ENCODE peak calls at places on chromosomes 12 and 14, in ten cellular contexts. Z is GM23338, S is testis, P is mammary epithelial cell, A is heart left ventricle, D is HCT116, I is PC-3, T is heart right ventricle, R is thyroid gland, V is upper lobe of left lung. X is an unnamed sample.
A peak's percentile ranks its signal among the peaks of the same experiment; 100 is the strongest.

GRCh38 chr12:54378791-54379400 is 5.6 kb downstream of the ZNF385A start:
- DNase-seq in Z (peak; percentile 80), P (no peak), D (no peak), S (peak; percentile 53), T (peak; percentile 83), A (peak; percentile 79), R (peak; percentile 66), I (peak; percentile 71), V (peak; percentile 94), X (peak; percentile 74)

GRCh38 chr12:45220366-45220931 is 4.6 kb downstream of the ANO6 start:
- DNase-seq in T (no peak), P (peak; percentile 92), Z (no peak), R (no peak), I (peak; percentile 62), A (no peak), V (no peak), S (no peak), D (no peak), X (no peak)

GRCh38 chr12:65666876-65667275 is 157.4 kb upstream of the HMGA2 start:
- DNase-seq in V (no peak), Z (no peak), S (no peak), D (no peak), T (no peak), P (no peak), I (no peak), A (no peak), R (no peak), X (no peak)

GRCh38 chr12:29066061-29066588 is 83.0 kb upstream of the FAR2 start:
- DNase-seq in V (no peak), T (no peak), R (no peak), P (peak; percentile 47), S (peak; percentile 31), I (peak; percentile 75), D (peak; percentile 40), Z (no peak), A (peak; percentile 26), X (peak; percentile 29)

GRCh38 chr12:175759-176158 is 38.2 kb downstream of the SLC6A12 start:
- DNase-seq in V (no peak), R (no peak), A (peak; percentile 15), I (no peak), T (no peak), P (no peak), S (no peak), Z (no peak), D (no peak), X (no peak)

GRCh38 chr12:88237954-88238353 is 95.8 kb downstream of the TMTC3 start:
- DNase-seq in A (no peak), D (peak; percentile 32), I (peak; percentile 70), R (no peak), V (no peak), Z (no peak), P (peak; percentile 82), S (no peak), T (no peak), X (no peak)

GRCh38 chr14:92549096-92549852 is 35.7 kb downstream of the RIN3 start:
- DNase-seq in D (no peak), S (peak; percentile 54), V (no peak), T (peak; percentile 57), P (no peak), I (no peak), A (peak; percentile 60), Z (no peak), R (peak; percentile 21), X (peak; percentile 77)

GRCh38 chr14:33568935-33569579 is 381.8 kb downstream of the EGLN3 start:
- DNase-seq in R (no peak), Z (no peak), S (no peak), P (peak; percentile 56), V (no peak), T (no peak), D (no peak), A (no peak), I (peak; percentile 56), X (no peak)

GRCh38 chr12:91289881-91290280 is 107.3 kb upstream of the DCN start:
- DNase-seq in P (no peak), R (no peak), Z (no peak), A (no peak), S (no peak), D (no peak), T (no peak), V (no peak), I (no peak), X (no peak)

GRCh38 chr14:54226103-54226502 is 170.7 kb upstream of the CDKN3 start:
- DNase-seq in S (no peak), D (no peak), R (no peak), P (peak; percentile 38), Z (no peak), A (no peak), V (no peak), T (no peak), I (no peak), X (no peak)

GRCh38 chr12:45655186-45655585 is 74.3 kb upstream of the ARID2 start:
- DNase-seq in P (peak; percentile 63), A (no peak), Z (peak; percentile 23), T (no peak), D (no peak), I (peak; percentile 54), V (no peak), R (no peak), S (no peak), X (peak; percentile 53)

DNA sequence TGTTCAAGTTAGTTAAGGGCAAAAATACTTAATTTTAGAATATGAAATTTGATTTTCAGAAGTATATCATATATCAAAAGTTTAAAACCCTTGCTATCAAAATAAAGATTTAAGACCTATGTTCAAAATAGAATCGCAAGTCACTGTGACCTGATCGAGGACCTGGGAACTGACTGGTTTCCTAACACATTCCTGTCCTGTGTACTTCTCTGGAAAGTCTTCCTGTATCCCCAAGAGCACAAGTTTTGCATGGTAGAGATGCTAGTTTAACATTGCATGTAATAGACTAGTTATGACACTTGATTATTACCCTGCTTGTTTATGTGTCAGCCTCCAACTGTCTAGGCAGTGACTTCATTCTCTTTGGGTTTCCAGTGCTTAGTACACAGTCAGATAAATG is 30.3 kb downstream of the BCAT1 start:
- DNase-seq in Z (no peak), V (no peak), A (no peak), I (no peak), S (no peak), P (no peak), D (no peak), R (no peak), T (no peak), X (no peak)
- H3K27ac ChIP-seq in Z (no peak overlapping the region), V (no peak overlapping the region), A (no peak overlapping the region), I (no peak overlapping the region), S (no peak overlapping the region), P (no peak overlapping the region), D (no peak overlapping the region), R (no peak overlapping the region), T (no peak overlapping the region), X (no peak overlapping the region)

DNA sequence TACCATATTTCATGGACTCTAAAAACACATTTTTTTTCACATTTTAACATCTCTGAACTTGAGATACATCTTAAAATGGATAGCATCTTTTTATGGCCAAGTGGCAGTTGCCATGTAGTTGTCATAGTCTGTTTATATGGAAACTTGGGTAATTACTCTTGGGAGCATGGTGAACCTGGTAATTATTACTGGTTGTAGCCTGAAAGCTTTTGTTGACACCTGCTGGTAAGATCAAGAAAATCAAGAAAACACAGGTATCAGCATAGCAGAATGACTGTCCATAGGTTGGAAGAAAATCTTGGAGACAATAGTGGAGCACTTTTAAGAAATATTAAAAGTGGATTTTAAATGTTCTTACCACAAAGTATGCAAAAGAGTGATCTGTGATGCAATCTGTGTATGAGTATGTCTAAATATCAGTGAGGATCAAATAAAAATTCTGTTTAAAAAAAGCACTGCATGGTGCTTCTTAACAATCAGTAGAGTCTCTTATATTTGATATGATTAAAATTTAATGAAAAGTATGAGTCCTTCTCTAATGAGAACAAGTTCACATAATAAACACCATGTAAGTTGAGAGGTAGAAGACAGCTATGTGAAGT is 44.2 kb downstream of the TTC8 start:
- DNase-seq in I (peak; percentile 56), A (no peak), T (no peak), D (peak; percentile 24), P (peak; percentile 39), R (no peak), Z (peak; percentile 33), S (no peak), V (no peak), X (no peak)
- TF ChIP-seq CTCF in I (peak; percentile 67), A (no peak), T (peak; percentile 26), D (peak; percentile 42), P (peak; percentile 69), R (peak; percentile 54), Z (peak; percentile 57), S (peak; percentile 31), V (no peak), X (no peak)

GRCh38 chr14:21298358-21298757 is 18.5 kb downstream of the RPGRIP1 start:
- DNase-seq in D (no peak), S (no peak), I (no peak), V (no peak), P (no peak), T (no peak), R (no peak), Z (no peak), A (no peak), X (no peak)

GRCh38 chr14:21302013-21302857 is 22.4 kb downstream of the RPGRIP1 start:
- DNase-seq in S (no peak), R (peak; percentile 8), I (no peak), V (no peak), P (no peak), T (no peak), A (no peak), D (no peak), Z (no peak), X (no peak)

GRCh38 chr14:21299562-21300130 is 19.8 kb downstream of the RPGRIP1 start:
- DNase-seq in R (no peak), T (no peak), P (no peak), I (no peak), S (no peak), Z (peak; percentile 25), D (no peak), V (no peak), A (no peak), X (no peak)

GRCh38 chr14:21300892-21301291 is 21.0 kb downstream of the RPGRIP1 start:
- DNase-seq in Z (peak; percentile 78), R (peak; percentile 28), I (no peak), V (peak; percentile 86), T (peak; percentile 31), A (peak; percentile 46), P (no peak), S (peak; percentile 17), D (no peak), X (no peak)
- H3K4me3 ChIP-seq in Z (peak overlapping the region; percentile 58), R (no peak overlapping the region), I (peak overlapping the region; percentile 60), V (peak overlapping the region; percentile 21), T (peak overlapping the region; percentile 5), A (peak overlapping the region; percentile 44), P (peak overlapping the region; percentile 5), S (peak overlapping the region; percentile 36), D (no peak overlapping the region), X (no peak overlapping the region)

DNA sequence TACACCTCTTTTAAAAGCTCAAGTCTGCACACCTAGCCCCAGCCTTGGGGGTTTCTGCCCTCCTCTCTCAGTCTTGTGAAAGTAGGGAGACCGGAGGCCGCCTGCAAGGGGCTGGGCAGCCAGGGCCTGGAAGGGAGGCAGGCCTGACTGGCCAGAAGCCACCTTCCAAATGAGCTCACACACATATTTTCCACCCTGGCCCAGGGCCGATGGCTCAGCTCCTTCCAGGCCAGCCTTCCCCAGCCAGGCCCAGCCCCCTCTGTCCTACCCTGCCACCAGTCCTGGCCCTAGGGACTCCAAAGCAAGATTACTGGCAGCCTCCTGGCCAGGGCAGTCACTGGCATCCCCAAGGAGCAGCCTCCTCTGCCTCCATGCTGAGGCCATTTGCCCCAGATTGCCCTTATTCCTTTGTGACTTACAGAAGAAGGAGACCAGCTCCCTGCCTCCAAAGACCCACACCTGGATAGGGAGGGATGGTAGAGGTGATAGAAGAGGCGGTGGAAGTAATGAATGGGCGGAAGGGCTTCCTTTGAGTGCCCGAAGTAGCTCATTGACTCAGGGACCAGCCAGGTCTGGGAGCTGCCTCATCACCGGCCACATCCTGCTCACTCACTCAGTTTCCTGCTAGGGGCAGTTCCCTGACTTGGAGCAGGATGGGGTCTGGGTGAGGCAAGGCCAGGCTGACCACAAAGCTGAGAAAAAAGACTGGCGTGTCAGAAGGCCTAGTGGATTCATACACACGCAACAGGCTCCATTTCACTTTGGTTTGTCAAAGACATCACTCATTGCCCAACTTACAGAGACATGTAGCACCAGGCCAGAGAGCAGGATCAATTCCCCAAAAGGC is 14.8 kb downstream of the MMP14 start:
- DNase-seq in R (peak; percentile 59), A (peak; percentile 96), P (peak; percentile 99), Z (no peak), D (no peak), T (peak; percentile 89), I (peak; percentile 92), V (peak; percentile 82), S (peak; percentile 78), X (peak; percentile 94)
- H3K27ac ChIP-seq in R (peak overlapping the region; percentile 82), A (peak overlapping the region; percentile 48), P (peak overlapping the region; percentile 90), Z (no peak overlapping the region), D (no peak overlapping the region), T (peak overlapping the region; percentile 74), I (peak overlapping the region; percentile 97), V (peak overlapping the region; percentile 75), S (no peak overlapping the region), X (peak overlapping the region; percentile 84)